ENCODE peak calls at places on chromosomes 6 and 20, in four cellular contexts. Z, M, D and F are unnamed samples.
A peak's percentile ranks its signal among the peaks of the same experiment; 100 is the strongest.

GRCh38 chr20:22555791-22556564 is 28.4 kb downstream of the FOXA2 start:
- DNase-seq in Z (no peak), M (no peak), D (no peak), F (no peak)

GRCh38 chr6:73234732-73235131 is 9.4 kb upstream of the KHDC1L start:
- DNase-seq in Z (no peak), M (no peak), D (no peak), F (no peak)

GRCh38 chr6:18491303-18492090 is 104.3 kb downstream of the RNF144B start:
- DNase-seq in Z (no peak), M (no peak), D (no peak), F (no peak)

GRCh38 chr6:124964764-124965105 is 2.5 kb downstream of the RNF217 start:
- DNase-seq in Z (no peak), M (no peak), D (no peak), F (no peak)

GRCh38 chr20:33650753-33651561 is 11.2 kb upstream of the C20orf144 start:
- DNase-seq in Z (no peak), M (no peak), D (no peak), F (no peak)

GRCh38 chr6:13303668-13304017 is 24.7 kb downstream of the TBC1D7 start:
- DNase-seq in Z (peak; percentile 57), M (peak; percentile 24), D (peak; percentile 77), F (no peak)

GRCh38 chr6:147684906-147685305 is 176.4 kb downstream of the SAMD5 start:
- DNase-seq in Z (no peak), M (no peak), D (no peak), F (no peak)

GRCh38 chr6:13097454-13097853 is 230.9 kb downstream of the TBC1D7 start:
- DNase-seq in Z (no peak), M (no peak), D (no peak), F (no peak)

GRCh38 chr6:115765966-115766365 is 294.7 kb downstream of the FRK start:
- DNase-seq in Z (no peak), M (no peak), D (no peak), F (no peak)

GRCh38 chr6:30399390-30400058 is 54.6 kb downstream of the RPP21 start:
- DNase-seq in Z (no peak), M (no peak), D (no peak), F (no peak)
- H3K27ac ChIP-seq in Z (no peak overlapping the region), M (no peak overlapping the region), D (no peak overlapping the region), F (no peak overlapping the region)

DNA sequence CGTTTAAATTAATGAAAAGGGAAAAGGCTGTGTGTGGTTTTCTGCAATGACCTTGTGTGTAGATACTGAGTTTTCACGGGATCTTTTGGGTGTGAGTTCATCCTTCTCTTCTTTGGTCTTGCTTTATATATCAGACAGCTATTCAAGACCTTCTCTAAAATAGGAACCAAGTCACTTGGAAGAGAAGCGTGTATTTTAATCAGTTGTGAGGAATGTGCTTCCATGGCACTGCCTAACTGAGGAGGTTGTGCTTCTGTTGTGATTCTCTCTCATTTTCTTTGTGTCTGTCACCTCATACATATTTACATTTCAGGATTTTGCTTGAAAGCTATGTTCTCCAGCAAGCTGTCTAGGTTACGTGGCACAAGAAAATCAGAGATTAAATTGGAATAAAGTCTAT is 428.7 kb downstream of the QKI start:
- DNase-seq in Z (no peak), M (no peak), D (no peak), F (no peak)
- H3K27ac ChIP-seq in Z (no peak overlapping the region), M (no peak overlapping the region), D (no peak overlapping the region), F (no peak overlapping the region)

GRCh38 chr20:36400901-36401300 is 94.8 kb downstream of the DLGAP4 start:
- DNase-seq in Z (no peak), M (no peak), D (no peak), F (no peak)

GRCh38 chr20:36402708-36403107 is 96.6 kb downstream of the DLGAP4 start:
- DNase-seq in Z (no peak), M (no peak), D (no peak), F (no peak)

GRCh38 chr20:36399147-36399968 is 93.2 kb downstream of the DLGAP4 start:
- DNase-seq in Z (no peak), M (no peak), D (no peak), F (peak; percentile 22)

GRCh38 chr20:36399969-36400545 is 93.9 kb downstream of the DLGAP4 start:
- DNase-seq in Z (no peak), M (no peak), D (no peak), F (no peak)

DNA sequence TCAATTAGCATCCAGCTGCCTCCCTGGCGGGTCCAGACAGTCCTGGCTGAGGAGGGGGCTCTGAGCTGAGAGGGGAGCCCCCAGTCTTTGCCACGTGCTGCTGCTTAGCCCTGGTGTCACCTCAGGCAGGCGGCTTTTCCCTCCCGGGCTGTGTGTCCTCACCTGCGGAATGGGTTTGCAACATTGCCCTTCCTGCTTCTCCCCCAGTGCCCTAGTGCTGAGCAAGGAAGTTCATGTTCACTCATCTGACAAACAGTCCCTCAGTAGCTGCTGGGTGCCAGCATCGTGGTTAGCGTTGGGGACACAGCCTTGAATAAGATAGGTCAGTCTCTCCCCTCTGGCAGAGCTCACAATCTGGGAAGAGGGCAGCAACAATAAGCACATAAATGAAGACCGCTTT is 95.2 kb downstream of the DLGAP4 start:
- DNase-seq in Z (no peak), M (no peak), D (no peak), F (no peak)
- H3K27ac ChIP-seq in Z (peak overlapping the region; percentile 38), M (no peak overlapping the region), D (no peak overlapping the region), F (no peak overlapping the region)

GRCh38 chr6:25511386-25511785 is 140.6 kb upstream of the SCGN start:
- DNase-seq in Z (no peak), M (no peak), D (no peak), F (no peak)
- H3K27ac ChIP-seq in Z (no peak overlapping the region), M (no peak overlapping the region), D (no peak overlapping the region), F (no peak overlapping the region)

GRCh38 chr20:63826753-63827152 is 4.3 kb downstream of the ZBTB46 start:
- DNase-seq in Z (no peak), M (no peak), D (peak; percentile 36), F (no peak)

GRCh38 chr20:63828951-63829350 is 2.1 kb downstream of the ZBTB46 start:
- DNase-seq in Z (no peak), M (no peak), D (no peak), F (no peak)

GRCh38 chr20:63829598-63829942 is 1.5 kb downstream of the ZBTB46 start:
- DNase-seq in Z (no peak), M (no peak), D (no peak), F (no peak)

GRCh38 chr20:63828545-63828944 is 2.5 kb downstream of the ZBTB46 start:
- DNase-seq in Z (no peak), M (no peak), D (no peak), F (no peak)

DNA sequence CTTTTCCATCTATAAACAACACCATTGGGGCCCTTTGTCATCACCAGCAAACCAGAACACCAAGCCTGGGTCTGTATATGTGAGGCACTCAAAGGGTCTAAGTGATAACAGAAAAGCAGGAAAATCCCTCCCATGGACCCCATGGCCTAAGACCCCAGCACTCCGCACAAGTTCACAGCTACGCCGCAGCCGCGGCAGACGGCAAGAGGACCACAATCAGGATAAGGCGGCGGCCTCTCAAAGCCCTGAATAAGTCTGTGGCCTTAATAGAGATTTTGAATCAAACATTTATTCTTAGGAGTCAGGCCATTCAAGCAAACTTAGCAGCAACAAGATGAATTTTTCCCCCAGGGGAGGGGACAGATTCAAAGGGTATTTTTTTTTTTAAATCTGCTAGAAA is 2.9 kb downstream of the ZBTB46 start:
- DNase-seq in Z (no peak), M (no peak), D (no peak), F (no peak)
- H3K27ac ChIP-seq in Z (peak overlapping the region; percentile 27), M (no peak overlapping the region), D (no peak overlapping the region), F (no peak overlapping the region)

GRCh38 chr6:139987091-139987490 is 612.6 kb upstream of the CITED2 start:
- DNase-seq in Z (no peak), M (no peak), D (no peak), F (no peak)

GRCh38 chr6:139985236-139985815 is 610.9 kb upstream of the CITED2 start:
- DNase-seq in Z (no peak), M (no peak), D (no peak), F (no peak)

GRCh38 chr6:139990865-139991264 is 616.4 kb upstream of the CITED2 start:
- DNase-seq in Z (no peak), M (no peak), D (peak; percentile 54), F (no peak)

GRCh38 chr6:139990287-139990686 is 615.8 kb upstream of the CITED2 start:
- DNase-seq in Z (no peak), M (no peak), D (no peak), F (no peak)

GRCh38 chr6:139988702-139989101 is 614.3 kb upstream of the CITED2 start:
- DNase-seq in Z (no peak), M (no peak), D (no peak), F (no peak)
- H3K27ac ChIP-seq in Z (no peak overlapping the region), M (no peak overlapping the region), D (no peak overlapping the region), F (no peak overlapping the region)